ENCODE peak calls at places on chromosomes 7 and 10, in seven cellular contexts. F is BJ; U is hepatocyte; S is GM23338; O is CD8-positive, alpha-beta memory T cell; G is transverse colon; Q is cardiac muscle cell. T is an unnamed sample. For H3K27me3 and H3K36me3, the result is how much of the 10 kb centered on the place peaks cover.

GRCh38 chr7:5428470-5429252 is 5.0 kb upstream of the TNRC18 start:
- DNase-seq in F (no peak), O (no peak), Q (peak), S (peak), G (peak), U (peak), T (peak)

GRCh38 chr7:130732980-130733865 is 784 bp downstream of the KLF14 start:
- DNase-seq in S (peak), Q (peak), G (peak), O (no peak), U (peak), F (no peak), T (peak)

GRCh38 chr7:12016439-12016838 is 184.4 kb upstream of the THSD7A start:
- DNase-seq in G (no peak), Q (no peak), U (no peak), S (no peak), O (no peak), F (no peak), T (no peak)

GRCh38 chr7:90391488-90391887 is 11.8 kb upstream of the CLDN12 start:
- DNase-seq in O (no peak), S (no peak), F (no peak), G (no peak), U (no peak), Q (no peak), T (no peak)

GRCh38 chr7:67518580-67518979 is 521.9 kb downstream of the TYW1 start:
- DNase-seq in S (no peak), Q (no peak), O (no peak), G (no peak), F (no peak), U (no peak), T (no peak)

GRCh38 chr7:38211940-38212339 is 33.9 kb downstream of the STARD3NL start:
- DNase-seq in O (no peak), U (no peak), F (no peak), S (no peak), G (no peak), Q (no peak), T (no peak)

GRCh38 chr7:23333671-23334246 is 34.6 kb downstream of the MALSU1 start:
- DNase-seq in G (no peak), S (no peak), U (peak), Q (no peak), O (no peak), F (peak), T (no peak)

GRCh38 chr7:77327067-77327931 is 88.8 kb downstream of the GSAP start:
- DNase-seq in F (peak), Q (no peak), O (no peak), G (peak), U (peak), S (no peak), T (no peak)

GRCh38 chr10:17335065-17335464 is 107.0 kb downstream of the VIM start:
- DNase-seq in S (no peak), U (no peak), Q (no peak), O (no peak), G (no peak), F (peak), T (no peak)

GRCh38 chr7:90474284-90475210 is 5.1 kb downstream of the PTTG1IP2 start:
- DNase-seq in F (peak), U (no peak), S (no peak), G (no peak), O (no peak), Q (no peak), T (no peak)

GRCh38 chr10:33274096-33274785 is 60.2 kb downstream of the NRP1 start:
- DNase-seq in S (no peak), Q (no peak), G (no peak), U (no peak), O (no peak), F (no peak), T (no peak)

GRCh38 chr10:64956441-64956840 is 1435.2 kb downstream of the REEP3 start:
- DNase-seq in U (no peak), Q (no peak), F (no peak), S (no peak), O (no peak), G (no peak), T (no peak)

GRCh38 chr10:70597856-70598815 is 4.4 kb downstream of the PRF1 start:
- DNase-seq in F (no peak), G (no peak), S (no peak), Q (no peak), O (no peak), U (no peak), T (no peak)

GRCh38 chr7:110775046-110775445 is 315.9 kb upstream of the LRRN3 start:
- DNase-seq in F (no peak), Q (no peak), S (no peak), O (no peak), G (no peak), U (no peak), T (no peak)

DNA sequence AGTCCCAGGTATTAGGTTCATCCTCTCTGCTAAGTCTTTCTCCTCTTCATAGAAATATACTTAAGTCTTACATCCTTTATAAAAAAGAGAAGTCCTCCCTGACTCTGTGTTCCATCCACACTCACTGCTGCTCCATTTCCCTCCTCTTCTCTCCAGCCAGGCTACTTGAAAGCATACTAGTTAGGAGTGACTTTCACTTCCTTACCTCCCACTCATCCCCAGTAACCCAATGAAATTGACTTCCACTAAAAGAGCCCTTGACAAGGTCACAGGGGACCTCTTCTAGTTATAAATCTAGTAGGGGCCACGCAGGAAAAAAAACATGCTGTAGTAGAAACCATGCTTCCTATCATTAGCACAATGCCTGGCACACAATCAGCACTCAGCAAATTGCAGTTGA is 133.1 kb upstream of the AGK start:
- DNase-seq in G (no peak), F (no peak), S (no peak), O (no peak), Q (no peak), U (no peak), T (no peak)
- H3K4me3 ChIP-seq in G (no peak), F (no peak), S (no peak), O (no peak), Q (no peak), U (no peak), T (no peak)

GRCh38 chr7:123047955-123048354 is 52.5 kb upstream of the TAS2R16 start:
- DNase-seq in U (no peak), Q (no peak), G (no peak), O (no peak), S (no peak), F (no peak), T (no peak)

GRCh38 chr7:123054357-123055133 is 59.0 kb upstream of the TAS2R16 start:
- DNase-seq in S (peak), O (no peak), U (peak), F (no peak), Q (peak), G (no peak), T (no peak)

GRCh38 chr7:123051916-123052315 is 56.4 kb upstream of the TAS2R16 start:
- DNase-seq in G (no peak), U (no peak), Q (no peak), F (no peak), O (no peak), S (no peak), T (no peak)
- H3K27me3 ChIP-seq in G (under half), U (under half), Q (under half), F (under half), O (under half), S (under half), T (under half)

GRCh38 chr10:79137826-79138225 is 69.1 kb downstream of the ZMIZ1 start:
- DNase-seq in G (peak), U (no peak), F (no peak), Q (no peak), S (no peak), O (no peak), T (peak)

GRCh38 chr10:79138449-79139123 is 69.8 kb downstream of the ZMIZ1 start:
- DNase-seq in O (no peak), G (no peak), Q (no peak), F (no peak), S (no peak), U (no peak), T (no peak)

GRCh38 chr10:79137404-79137803 is 68.6 kb downstream of the ZMIZ1 start:
- DNase-seq in O (no peak), F (no peak), Q (no peak), G (no peak), S (no peak), U (no peak), T (no peak)

GRCh38 chr10:79135790-79136189 is 67.0 kb downstream of the ZMIZ1 start:
- DNase-seq in O (no peak), Q (no peak), F (no peak), S (no peak), G (no peak), U (no peak), T (peak)

DNA sequence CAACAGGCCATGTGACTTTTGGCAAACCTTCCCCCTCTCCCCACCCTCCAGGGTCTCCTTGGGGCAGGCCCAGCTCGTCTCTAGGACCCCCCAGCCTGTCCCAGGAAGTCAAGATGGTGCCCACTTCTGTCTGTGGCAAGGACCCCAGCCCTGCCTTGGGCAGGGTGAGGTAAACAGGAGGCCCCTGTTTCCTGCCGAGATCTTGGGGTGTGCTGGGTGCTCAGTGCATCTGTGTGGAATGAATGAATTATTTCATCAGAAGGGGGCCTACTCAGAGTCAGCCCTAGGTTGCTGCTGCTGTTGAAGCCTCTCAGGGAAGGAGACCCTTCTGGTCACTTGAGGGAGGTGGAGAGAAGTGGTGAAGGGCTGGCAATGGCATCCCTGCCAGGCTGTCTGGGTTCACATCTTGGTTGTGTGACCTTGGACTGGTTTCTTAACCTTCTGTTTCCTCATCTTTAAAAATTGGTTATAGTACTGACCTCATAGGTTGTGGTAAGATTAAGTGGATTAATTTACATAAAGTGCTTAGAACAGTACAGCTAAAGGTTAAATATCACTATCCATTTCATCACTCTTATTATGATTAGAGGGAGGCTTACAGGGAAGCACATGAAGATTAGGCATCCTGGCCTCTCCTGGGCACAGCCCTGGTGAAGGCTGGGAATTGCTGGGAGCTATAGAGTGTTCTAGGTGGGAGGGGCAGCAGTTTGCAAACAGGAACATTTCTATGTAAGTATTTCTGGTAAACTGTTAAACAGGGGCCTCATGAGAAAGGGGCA is 67.7 kb downstream of the ZMIZ1 start:
- DNase-seq in O (no peak), S (no peak), G (no peak), U (no peak), F (no peak), Q (no peak), T (no peak)
- H3K36me3 ChIP-seq in O (under half), S (under half), G (under half), U (under half), F (under half), Q (under half), T (under half)

DNA sequence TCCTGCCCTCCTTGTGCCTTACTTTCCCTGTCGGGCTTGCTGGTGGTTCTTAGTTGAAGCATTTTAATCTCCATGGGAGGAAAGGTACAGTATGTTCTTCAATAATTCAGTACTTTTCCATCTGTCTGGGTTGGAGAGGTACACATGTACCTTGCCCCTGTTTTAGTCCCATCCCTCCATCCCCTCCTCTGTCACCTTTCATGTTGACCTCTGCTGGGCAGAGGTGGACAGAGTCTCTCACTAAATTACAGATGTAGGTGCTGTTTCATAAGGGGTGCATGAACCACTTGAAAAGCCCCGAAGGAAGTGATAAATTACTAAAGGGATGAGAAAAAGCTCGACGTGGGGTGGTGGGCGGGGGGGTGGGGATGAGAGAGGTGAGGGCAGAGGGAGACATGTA is 5.4 kb downstream of the AGFG2 start:
- DNase-seq in O (no peak), U (no peak), G (no peak), F (no peak), S (no peak), Q (no peak), T (no peak)
- H3K4me3 ChIP-seq in O (peak), U (no peak), G (no peak), F (no peak), S (no peak), Q (no peak), T (no peak)